ENCODE peak calls at places on chromosomes 4 and X, in four cellular contexts. One of them, this sample, is unnamed.

GRCh38 chrX:107672955-107673378 is 44.7 kb downstream of the PRPS1 start:
- DNase-seq in aorta: peak
- DNase-seq in suprapubic skin: peak
- DNase-seq in dorsolateral prefrontal cortex: peak
- DNase-seq in this sample: peak

GRCh38 chr4:151933122-151933827 is 172.5 kb upstream of the GATB start:
- DNase-seq in aorta: no peak
- DNase-seq in suprapubic skin: no peak
- DNase-seq in dorsolateral prefrontal cortex: no peak
- DNase-seq in this sample: no peak

GRCh38 chr4:110666030-110666429 is 43.2 kb upstream of the PITX2 start:
- DNase-seq in aorta: no peak
- DNase-seq in suprapubic skin: no peak
- DNase-seq in dorsolateral prefrontal cortex: no peak
- DNase-seq in this sample: no peak

GRCh38 chr4:126687655-126688358 is 945.0 kb upstream of the INTU start:
- DNase-seq in aorta: no peak
- DNase-seq in suprapubic skin: no peak
- DNase-seq in dorsolateral prefrontal cortex: no peak
- DNase-seq in this sample: no peak

GRCh38 chr4:165834116-165834515 is 38.9 kb upstream of the TLL1 start:
- DNase-seq in aorta: no peak
- DNase-seq in suprapubic skin: no peak
- DNase-seq in dorsolateral prefrontal cortex: no peak
- DNase-seq in this sample: no peak

GRCh38 chr4:27629532-27630225 is 769.0 kb downstream of the STIM2 start:
- DNase-seq in aorta: no peak
- DNase-seq in suprapubic skin: no peak
- DNase-seq in dorsolateral prefrontal cortex: no peak
- DNase-seq in this sample: no peak

GRCh38 chr4:97239699-97239997 is 903.6 kb downstream of the STPG2 start:
- DNase-seq in aorta: no peak
- DNase-seq in suprapubic skin: no peak
- DNase-seq in dorsolateral prefrontal cortex: no peak
- DNase-seq in this sample: no peak

GRCh38 chrX:112555831-112556230 is 123.9 kb downstream of the LHFPL1 start:
- DNase-seq in aorta: no peak
- DNase-seq in suprapubic skin: no peak
- DNase-seq in dorsolateral prefrontal cortex: no peak
- DNase-seq in this sample: no peak

This sample was measured in coronary artery.